ENCODE peak calls at places on chromosomes 7 and 10, in seven cellular contexts. U, O, Z, X, W, B and H are unnamed samples.

GRCh38 chr7:39461263-39461662 is 104.9 kb upstream of the YAE1 start:
- DNase-seq in U (no peak), O (no peak), Z (no peak), X (no peak), W (no peak), B (no peak), H (no peak)

GRCh38 chr7:131157530-131158243 is 170.0 kb upstream of the MKLN1 start:
- DNase-seq in U (peak; percentile 60), O (no peak), Z (peak; percentile 50), X (peak; percentile 65), W (peak; percentile 43), B (no peak), H (peak; percentile 84)

GRCh38 chr7:28596245-28596935 is 184.1 kb downstream of the CREB5 start:
- DNase-seq in U (no peak), O (no peak), Z (peak; percentile 45), X (peak; percentile 71), W (no peak), B (no peak), H (peak; percentile 31)

GRCh38 chr7:3955751-3956696 is 655.0 kb downstream of the SDK1 start:
- DNase-seq in U (no peak), O (peak; percentile 55), Z (no peak), X (peak; percentile 66), W (no peak), B (no peak), H (peak; percentile 41)

GRCh38 chr10:110524179-110524863 is 26.6 kb downstream of the DUSP5 start:
- DNase-seq in U (no peak), O (no peak), Z (no peak), X (no peak), W (no peak), B (no peak), H (no peak)

GRCh38 chr10:70779088-70779487 is 6.1 kb downstream of the TBATA start:
- DNase-seq in U (no peak), O (no peak), Z (peak; percentile 21), X (no peak), W (no peak), B (no peak), H (no peak)

GRCh38 chr10:52213511-52213831 is 100.6 kb upstream of the DKK1 start:
- DNase-seq in U (no peak), O (no peak), Z (peak; percentile 63), X (peak; percentile 61), W (no peak), B (peak; percentile 23), H (peak; percentile 62)

GRCh38 chr7:101864039-101864438 is 46.6 kb downstream of the CUX1 start:
- DNase-seq in U (no peak), O (no peak), Z (no peak), X (no peak), W (no peak), B (no peak), H (no peak)

GRCh38 chr10:97399843-97400545 is 1.1 kb downstream of the RRP12 start:
- DNase-seq in U (peak; percentile 52), O (no peak), Z (peak; percentile 61), X (peak; percentile 71), W (no peak), B (peak; percentile 71), H (peak; percentile 81)

GRCh38 chr7:34059551-34059840 is 154.2 kb downstream of the BMPER start:
- DNase-seq in U (no peak), O (no peak), Z (no peak), X (no peak), W (no peak), B (no peak), H (no peak)

GRCh38 chr7:130256716-130257115 is 9.9 kb upstream of the CPA2 start:
- DNase-seq in U (no peak), O (no peak), Z (no peak), X (no peak), W (no peak), B (no peak), H (no peak)

GRCh38 chr10:97719602-97720001 is 6.1 kb downstream of the MARVELD1 start:
- DNase-seq in U (no peak), O (no peak), Z (no peak), X (no peak), W (no peak), B (no peak), H (no peak)

GRCh38 chr10:8130973-8131911 is 76.8 kb downstream of the GATA3 start:
- DNase-seq in U (no peak), O (peak; percentile 27), Z (peak; percentile 9), X (no peak), W (no peak), B (no peak), H (peak; percentile 51)

GRCh38 chr10:73837072-73837471 is 25.7 kb upstream of the NDST2 start:
- DNase-seq in U (no peak), O (no peak), Z (peak; percentile 84), X (peak; percentile 44), W (no peak), B (no peak), H (peak; percentile 70)

GRCh38 chr7:105637755-105638154 is 56.5 kb upstream of the EFCAB10 start:
- DNase-seq in U (no peak), O (no peak), Z (no peak), X (no peak), W (no peak), B (no peak), H (no peak)

GRCh38 chr7:5394264-5395105 is 29.1 kb downstream of the TNRC18 start:
- DNase-seq in U (no peak), O (no peak), Z (no peak), X (no peak), W (no peak), B (no peak), H (no peak)

GRCh38 chr7:5395246-5395645 is 28.4 kb downstream of the TNRC18 start:
- DNase-seq in U (no peak), O (no peak), Z (no peak), X (no peak), W (no peak), B (no peak), H (no peak)

GRCh38 chr7:5397657-5398237 is 25.9 kb downstream of the TNRC18 start:
- DNase-seq in U (no peak), O (no peak), Z (no peak), X (no peak), W (no peak), B (peak; percentile 45), H (no peak)

GRCh38 chr7:5396999-5397656 is 26.5 kb downstream of the TNRC18 start:
- DNase-seq in U (peak; percentile 93), O (no peak), Z (peak; percentile 87), X (peak; percentile 94), W (peak; percentile 80), B (peak; percentile 88), H (peak; percentile 83)

GRCh38 chr7:5396542-5396941 is 27.1 kb downstream of the TNRC18 start:
- DNase-seq in U (peak; percentile 62), O (no peak), Z (no peak), X (peak; percentile 36), W (no peak), B (peak; percentile 49), H (no peak)
- H3K4me3 ChIP-seq in U (peak overlapping the region; percentile 28), O (no peak overlapping the region), Z (peak overlapping the region; percentile 59), X (peak overlapping the region; percentile 52), W (peak overlapping the region; percentile 30), B (peak overlapping the region; percentile 50), H (peak overlapping the region; percentile 19)

GRCh38 chr7:99737726-99738125 is 2.7 kb upstream of the CYP3A7 start:
- DNase-seq in U (no peak), O (no peak), Z (peak; percentile 4), X (no peak), W (no peak), B (no peak), H (peak; percentile 2)

GRCh38 chr7:99741438-99741795 is 6.4 kb upstream of the CYP3A7 start:
- DNase-seq in U (no peak), O (no peak), Z (no peak), X (no peak), W (no peak), B (no peak), H (no peak)

GRCh38 chr7:99740573-99741437 is 5.8 kb upstream of the CYP3A7 start:
- DNase-seq in U (no peak), O (no peak), Z (peak; percentile 64), X (peak; percentile 83), W (no peak), B (no peak), H (peak; percentile 14)

GRCh38 chr7:99739699-99740572 is 4.9 kb upstream of the CYP3A7 start:
- DNase-seq in U (no peak), O (no peak), Z (no peak), X (no peak), W (no peak), B (no peak), H (no peak)

DNA sequence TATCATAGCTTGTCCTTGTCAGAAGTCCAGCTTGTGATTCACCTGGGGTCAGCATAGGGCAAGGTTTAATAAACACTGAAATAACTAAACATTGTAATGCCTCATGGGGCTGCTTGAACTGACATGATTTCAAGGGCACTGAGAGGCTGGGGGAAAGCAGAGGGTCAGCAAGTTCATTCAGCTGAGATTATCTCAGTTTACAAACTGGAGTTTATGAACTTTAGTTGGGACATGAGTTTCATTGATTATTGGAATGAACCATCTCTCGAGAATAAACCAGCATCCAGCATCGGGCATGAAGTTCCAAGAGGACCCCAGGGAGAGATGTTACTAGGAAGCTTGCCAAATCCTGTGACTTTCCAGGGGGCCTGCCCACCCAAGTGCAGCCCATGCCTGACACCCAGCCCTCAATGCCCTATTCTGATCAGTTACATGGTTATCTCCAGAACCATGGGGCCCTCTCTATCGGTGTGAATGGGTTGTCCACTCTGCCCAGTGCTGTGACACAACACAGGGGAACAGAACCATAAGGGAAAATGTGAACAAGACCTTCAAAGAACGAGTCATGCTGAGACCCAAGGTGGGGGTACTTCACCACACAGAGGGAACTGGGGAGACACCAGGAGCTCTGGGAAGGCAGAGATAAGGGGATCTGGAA is 7.9 kb upstream of the CYP3A7 start:
- DNase-seq in U (no peak), O (no peak), Z (no peak), X (no peak), W (no peak), B (no peak), H (no peak)
- TF ChIP-seq CTCF in U (no peak), O (no peak), Z (no peak), X (no peak), W (no peak), B (no peak), H (no peak)

GRCh38 chr7:97078023-97078988 is 39.2 kb upstream of the SDHAF3 start:
- DNase-seq in U (no peak), O (no peak), Z (no peak), X (no peak), W (no peak), B (no peak), H (no peak)
- H3K4me3 ChIP-seq in U (no peak overlapping the region), O (no peak overlapping the region), Z (no peak overlapping the region), X (no peak overlapping the region), W (no peak overlapping the region), B (no peak overlapping the region), H (no peak overlapping the region)

DNA sequence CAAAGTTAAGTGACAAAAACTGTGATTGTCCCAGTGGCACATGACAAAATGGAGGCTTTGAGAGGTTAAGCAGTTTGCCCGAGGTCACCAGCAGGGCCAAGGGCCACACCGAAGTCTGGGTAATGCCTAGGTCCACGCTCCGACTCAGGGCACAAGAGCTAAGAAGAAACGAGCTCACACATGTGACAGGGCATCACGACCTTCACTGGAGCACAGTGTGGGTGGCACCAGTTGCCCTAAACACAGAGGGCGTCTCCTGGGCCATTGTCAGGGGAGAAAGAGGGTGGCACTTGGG is 110.4 kb downstream of the OAT start:
- DNase-seq in U (no peak), O (no peak), Z (no peak), X (no peak), W (no peak), B (no peak), H (no peak)
- TF ChIP-seq CTCF in U (no peak), O (no peak), Z (no peak), X (no peak), W (no peak), B (no peak), H (no peak)